ENCODE peak calls at places on chromosomes 5 and 9, in ten cellular contexts. One of them, this sample, is unnamed.
A peak's percentile ranks its signal among the peaks of the same experiment; 100 is the strongest.

GRCh38 chr5:113002423-113002822 is 25.8 kb downstream of the DCP2 start:
- DNase-seq in astrocyte: no peak
- DNase-seq in psoas muscle: no peak
- DNase-seq in BE2C: no peak
- DNase-seq in keratinocyte: no peak
- DNase-seq in lower lobe of right lung: no peak
- DNase-seq in hepatocyte: no peak
- DNase-seq in endothelial cell of umbilical vein: no peak
- DNase-seq in IMR-90: no peak
- DNase-seq in CD8-positive, alpha-beta T cell: no peak
- DNase-seq in this sample: no peak

GRCh38 chr5:143582869-143583268 is 179.4 kb upstream of the NR3C1 start:
- DNase-seq in IMR-90: peak; percentile 83
- DNase-seq in endothelial cell of umbilical vein: no peak
- DNase-seq in hepatocyte: no peak
- DNase-seq in astrocyte: no peak
- DNase-seq in keratinocyte: no peak
- DNase-seq in psoas muscle: no peak
- DNase-seq in BE2C: no peak
- DNase-seq in lower lobe of right lung: no peak
- DNase-seq in CD8-positive, alpha-beta T cell: no peak
- DNase-seq in this sample: no peak

GRCh38 chr9:129490583-129491485 is 130.1 kb downstream of the C9orf50 start:
- DNase-seq in hepatocyte: peak; percentile 61
- DNase-seq in lower lobe of right lung: no peak
- DNase-seq in psoas muscle: no peak
- DNase-seq in astrocyte: no peak
- DNase-seq in keratinocyte: no peak
- DNase-seq in BE2C: no peak
- DNase-seq in CD8-positive, alpha-beta T cell: no peak
- DNase-seq in endothelial cell of umbilical vein: no peak
- DNase-seq in IMR-90: no peak
- DNase-seq in this sample: no peak

GRCh38 chr9:90074319-90074962 is 469.6 kb downstream of the GADD45G start:
- DNase-seq in hepatocyte: no peak
- DNase-seq in BE2C: no peak
- DNase-seq in CD8-positive, alpha-beta T cell: no peak
- DNase-seq in keratinocyte: no peak
- DNase-seq in endothelial cell of umbilical vein: no peak
- DNase-seq in astrocyte: no peak
- DNase-seq in lower lobe of right lung: no peak
- DNase-seq in psoas muscle: no peak
- DNase-seq in IMR-90: no peak
- DNase-seq in this sample: no peak

GRCh38 chr9:89444212-89444611 is 53.7 kb downstream of the SEMA4D start:
- DNase-seq in hepatocyte: no peak
- DNase-seq in keratinocyte: no peak
- DNase-seq in IMR-90: no peak
- DNase-seq in lower lobe of right lung: no peak
- DNase-seq in psoas muscle: no peak
- DNase-seq in endothelial cell of umbilical vein: no peak
- DNase-seq in CD8-positive, alpha-beta T cell: peak; percentile 80
- DNase-seq in BE2C: no peak
- DNase-seq in astrocyte: no peak
- DNase-seq in this sample: no peak

GRCh38 chr5:140591747-140592372 is 27.2 kb downstream of the SLC35A4 start:
- DNase-seq in lower lobe of right lung: no peak
- DNase-seq in IMR-90: peak; percentile 57
- DNase-seq in astrocyte: no peak
- DNase-seq in BE2C: no peak
- DNase-seq in hepatocyte: no peak
- DNase-seq in psoas muscle: no peak
- DNase-seq in CD8-positive, alpha-beta T cell: no peak
- DNase-seq in endothelial cell of umbilical vein: peak; percentile 17
- DNase-seq in keratinocyte: no peak
- DNase-seq in this sample: no peak

GRCh38 chr5:126309860-126310259 is 113.3 kb upstream of the GRAMD2B start:
- DNase-seq in BE2C: no peak
- DNase-seq in astrocyte: peak; percentile 45
- DNase-seq in lower lobe of right lung: no peak
- DNase-seq in endothelial cell of umbilical vein: no peak
- DNase-seq in CD8-positive, alpha-beta T cell: no peak
- DNase-seq in psoas muscle: no peak
- DNase-seq in keratinocyte: no peak
- DNase-seq in hepatocyte: no peak
- DNase-seq in IMR-90: no peak
- DNase-seq in this sample: no peak

GRCh38 chr9:132671620-132672412 is 1.6 kb downstream of the GTF3C4 start:
- DNase-seq in IMR-90: peak; percentile 47
- DNase-seq in astrocyte: no peak
- DNase-seq in keratinocyte: no peak
- DNase-seq in hepatocyte: no peak
- DNase-seq in psoas muscle: no peak
- DNase-seq in CD8-positive, alpha-beta T cell: no peak
- DNase-seq in BE2C: no peak
- DNase-seq in endothelial cell of umbilical vein: peak; percentile 20
- DNase-seq in lower lobe of right lung: no peak
- DNase-seq in this sample: no peak

GRCh38 chr5:73233461-73234151 is 60.6 kb downstream of the TMEM174 start:
- DNase-seq in BE2C: peak; percentile 22
- DNase-seq in CD8-positive, alpha-beta T cell: no peak
- DNase-seq in keratinocyte: no peak
- DNase-seq in IMR-90: no peak
- DNase-seq in astrocyte: no peak
- DNase-seq in psoas muscle: peak; percentile 51
- DNase-seq in endothelial cell of umbilical vein: peak; percentile 17
- DNase-seq in lower lobe of right lung: no peak
- DNase-seq in hepatocyte: peak; percentile 30
- DNase-seq in this sample: no peak

GRCh38 chr5:110841137-110841536 is 102.3 kb downstream of the SLC25A46 start:
- DNase-seq in psoas muscle: no peak
- DNase-seq in CD8-positive, alpha-beta T cell: no peak
- DNase-seq in keratinocyte: no peak
- DNase-seq in hepatocyte: no peak
- DNase-seq in IMR-90: peak; percentile 5
- DNase-seq in astrocyte: no peak
- DNase-seq in lower lobe of right lung: no peak
- DNase-seq in BE2C: no peak
- DNase-seq in endothelial cell of umbilical vein: no peak
- DNase-seq in this sample: no peak

GRCh38 chr5:53343187-53343586 is 137.2 kb upstream of the FST start:
- DNase-seq in psoas muscle: no peak
- DNase-seq in CD8-positive, alpha-beta T cell: no peak
- DNase-seq in IMR-90: peak; percentile 99
- DNase-seq in lower lobe of right lung: no peak
- DNase-seq in endothelial cell of umbilical vein: no peak
- DNase-seq in keratinocyte: peak; percentile 92
- DNase-seq in astrocyte: peak; percentile 97
- DNase-seq in BE2C: no peak
- DNase-seq in hepatocyte: peak; percentile 25
- DNase-seq in this sample: peak; percentile 76

GRCh38 chr9:34559616-34560546 is 29.6 kb downstream of the CNTFR start:
- DNase-seq in keratinocyte: no peak
- DNase-seq in psoas muscle: peak; percentile 91
- DNase-seq in astrocyte: peak; percentile 40
- DNase-seq in IMR-90: peak; percentile 59
- DNase-seq in CD8-positive, alpha-beta T cell: no peak
- DNase-seq in endothelial cell of umbilical vein: peak; percentile 21
- DNase-seq in hepatocyte: peak; percentile 69
- DNase-seq in lower lobe of right lung: no peak
- DNase-seq in BE2C: no peak
- DNase-seq in this sample: no peak

DNA sequence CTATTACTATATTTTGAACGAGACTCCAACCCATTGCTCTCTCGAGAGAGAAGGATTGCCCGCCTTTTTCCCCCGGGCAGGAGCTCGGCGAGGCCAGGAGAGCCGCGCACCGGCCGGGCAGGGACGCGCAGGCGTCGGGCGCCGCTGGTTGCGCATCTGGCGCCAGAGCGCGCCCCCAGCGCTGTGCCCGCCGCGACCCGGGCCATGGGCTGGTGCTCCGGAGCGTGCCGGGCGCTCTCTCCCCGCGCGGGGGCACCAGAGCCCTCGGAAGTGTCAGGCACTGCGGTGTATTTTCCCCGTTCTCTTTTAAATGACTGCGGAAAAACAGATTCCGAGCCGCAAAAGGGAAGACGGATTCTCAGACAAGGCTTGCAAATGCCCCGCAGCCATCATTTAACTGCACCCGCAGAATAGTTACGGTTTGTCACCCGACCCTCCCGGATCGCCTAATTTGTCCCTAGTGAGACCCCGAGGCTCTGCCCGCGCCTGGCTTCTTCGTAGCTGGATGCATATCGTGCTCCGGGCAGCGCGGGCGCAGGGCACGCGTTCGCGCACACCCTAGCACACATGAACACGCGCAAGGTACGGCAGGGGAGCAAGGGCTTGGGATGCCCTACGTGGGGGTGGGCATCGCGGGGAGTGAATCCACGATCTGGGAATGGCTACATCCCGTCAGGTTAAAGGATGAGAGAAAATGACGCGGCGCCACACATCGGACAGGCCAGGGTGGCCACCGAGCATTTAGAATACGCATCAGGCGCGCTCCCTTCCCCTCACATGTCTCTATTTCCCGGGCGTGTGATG is 1.1 kb upstream of the NTRK2 start:
- DNase-seq in psoas muscle: peak; percentile 74
- DNase-seq in hepatocyte: peak; percentile 88
- DNase-seq in keratinocyte: no peak
- DNase-seq in endothelial cell of umbilical vein: peak; percentile 52
- DNase-seq in astrocyte: peak; percentile 43
- DNase-seq in lower lobe of right lung: peak; percentile 63
- DNase-seq in BE2C: peak; percentile 81
- DNase-seq in IMR-90: peak; percentile 19
- DNase-seq in CD8-positive, alpha-beta T cell: no peak
- DNase-seq in this sample: peak; percentile 2
- H3K4me3 ChIP-seq in psoas muscle: peak overlapping the region; percentile 61
- H3K4me3 ChIP-seq in hepatocyte: peak overlapping the region; percentile 32
- H3K4me3 ChIP-seq in keratinocyte: peak overlapping the region; percentile 24
- H3K4me3 ChIP-seq in endothelial cell of umbilical vein: peak overlapping the region; percentile 40
- H3K4me3 ChIP-seq in astrocyte: peak overlapping the region; percentile 62
- H3K4me3 ChIP-seq in lower lobe of right lung: peak overlapping the region; percentile 57
- H3K4me3 ChIP-seq in BE2C: peak overlapping the region; percentile 42
- H3K4me3 ChIP-seq in IMR-90: peak overlapping the region; percentile 29
- H3K4me3 ChIP-seq in CD8-positive, alpha-beta T cell: no peak overlapping the region
- H3K4me3 ChIP-seq in this sample: peak overlapping the region; percentile 43

DNA sequence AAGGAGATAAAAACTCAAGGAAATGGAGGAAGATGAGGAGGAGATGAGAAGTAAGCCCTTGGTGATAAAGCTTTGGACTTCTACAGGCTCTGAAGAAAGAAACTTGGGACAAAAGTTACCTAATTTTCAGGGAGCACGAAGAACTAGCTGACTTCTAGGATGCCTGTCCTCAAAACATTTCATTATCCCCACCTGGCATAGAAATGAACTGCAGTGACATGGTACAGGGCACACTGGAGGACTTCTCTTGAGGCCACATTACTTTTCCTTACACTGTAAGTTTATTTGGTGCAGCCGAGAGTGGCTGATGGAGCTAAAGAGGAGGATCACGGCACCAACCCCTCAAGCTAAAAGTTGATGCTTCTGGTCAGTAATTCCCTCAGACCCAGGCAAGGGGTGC is 269.5 kb upstream of the MSX2 start:
- DNase-seq in astrocyte: no peak
- DNase-seq in keratinocyte: no peak
- DNase-seq in psoas muscle: no peak
- DNase-seq in lower lobe of right lung: no peak
- DNase-seq in IMR-90: no peak
- DNase-seq in hepatocyte: no peak
- DNase-seq in BE2C: no peak
- DNase-seq in endothelial cell of umbilical vein: no peak
- DNase-seq in CD8-positive, alpha-beta T cell: no peak
- DNase-seq in this sample: no peak
- TF ChIP-seq CTCF in astrocyte: no peak
- TF ChIP-seq CTCF in keratinocyte: no peak
- TF ChIP-seq CTCF in psoas muscle: no peak
- TF ChIP-seq CTCF in lower lobe of right lung: no peak
- TF ChIP-seq CTCF in IMR-90: no peak
- TF ChIP-seq CTCF in hepatocyte: no peak
- TF ChIP-seq CTCF in BE2C: no peak
- TF ChIP-seq CTCF in endothelial cell of umbilical vein: no peak
- TF ChIP-seq CTCF in CD8-positive, alpha-beta T cell: no peak
- TF ChIP-seq CTCF in this sample: no peak

GRCh38 chr5:175856408-175856807 is 15.0 kb upstream of the CPLX2 start:
- DNase-seq in lower lobe of right lung: no peak
- DNase-seq in hepatocyte: no peak
- DNase-seq in CD8-positive, alpha-beta T cell: no peak
- DNase-seq in keratinocyte: no peak
- DNase-seq in BE2C: no peak
- DNase-seq in IMR-90: no peak
- DNase-seq in astrocyte: no peak
- DNase-seq in psoas muscle: peak; percentile 2
- DNase-seq in endothelial cell of umbilical vein: no peak
- DNase-seq in this sample: no peak
- H3K36me3 ChIP-seq in lower lobe of right lung: no peaks in the 10 kb centered on the region
- H3K36me3 ChIP-seq in hepatocyte: no peaks in the 10 kb centered on the region
- H3K36me3 ChIP-seq in CD8-positive, alpha-beta T cell: no peaks in the 10 kb centered on the region
- H3K36me3 ChIP-seq in keratinocyte: no peaks in the 10 kb centered on the region
- H3K36me3 ChIP-seq in BE2C: no peaks in the 10 kb centered on the region
- H3K36me3 ChIP-seq in IMR-90: no peaks in the 10 kb centered on the region
- H3K36me3 ChIP-seq in astrocyte: no peaks in the 10 kb centered on the region
- H3K36me3 ChIP-seq in psoas muscle: no peaks in the 10 kb centered on the region
- H3K36me3 ChIP-seq in endothelial cell of umbilical vein: no peaks in the 10 kb centered on the region
- H3K36me3 ChIP-seq in this sample: no peaks in the 10 kb centered on the region

GRCh38 chr9:136701665-136702048 is 10.7 kb upstream of the DIPK1B start:
- DNase-seq in BE2C: no peak
- DNase-seq in endothelial cell of umbilical vein: no peak
- DNase-seq in hepatocyte: no peak
- DNase-seq in keratinocyte: no peak
- DNase-seq in psoas muscle: no peak
- DNase-seq in astrocyte: no peak
- DNase-seq in IMR-90: no peak
- DNase-seq in CD8-positive, alpha-beta T cell: no peak
- DNase-seq in lower lobe of right lung: no peak
- DNase-seq in this sample: no peak
- H3K4me3 ChIP-seq in BE2C: no peak overlapping the region
- H3K4me3 ChIP-seq in endothelial cell of umbilical vein: no peak overlapping the region
- H3K4me3 ChIP-seq in hepatocyte: no peak overlapping the region
- H3K4me3 ChIP-seq in keratinocyte: no peak overlapping the region
- H3K4me3 ChIP-seq in psoas muscle: no peak overlapping the region
- H3K4me3 ChIP-seq in astrocyte: no peak overlapping the region
- H3K4me3 ChIP-seq in IMR-90: no peak overlapping the region
- H3K4me3 ChIP-seq in CD8-positive, alpha-beta T cell: peak overlapping the region; percentile 51
- H3K4me3 ChIP-seq in lower lobe of right lung: peak overlapping the region; percentile 6
- H3K4me3 ChIP-seq in this sample: no peak overlapping the region

GRCh38 chr5:135491552-135492318 is 39.6 kb upstream of the TIFAB start:
- DNase-seq in CD8-positive, alpha-beta T cell: no peak
- DNase-seq in BE2C: peak; percentile 27
- DNase-seq in psoas muscle: no peak
- DNase-seq in hepatocyte: peak; percentile 63
- DNase-seq in endothelial cell of umbilical vein: no peak
- DNase-seq in IMR-90: no peak
- DNase-seq in astrocyte: no peak
- DNase-seq in keratinocyte: peak; percentile 78
- DNase-seq in lower lobe of right lung: peak; percentile 60
- DNase-seq in this sample: no peak
- TF ChIP-seq CTCF in CD8-positive, alpha-beta T cell: no peak
- TF ChIP-seq CTCF in BE2C: no peak
- TF ChIP-seq CTCF in psoas muscle: no peak
- TF ChIP-seq CTCF in hepatocyte: no peak
- TF ChIP-seq CTCF in endothelial cell of umbilical vein: no peak
- TF ChIP-seq CTCF in IMR-90: no peak
- TF ChIP-seq CTCF in astrocyte: no peak
- TF ChIP-seq CTCF in keratinocyte: no peak
- TF ChIP-seq CTCF in lower lobe of right lung: no peak
- TF ChIP-seq CTCF in this sample: no peak